ENCODE peak calls at places on chromosomes 11 and 22, in four cellular contexts. G is brain microvascular endothelial cell, U is HCT116, R is heart right ventricle. P is an unnamed sample.
A peak's percentile ranks its signal among the peaks of the same experiment; 100 is the strongest.

GRCh38 chr22:30226192-30226832 is 20.2 kb downstream of the LIF start:
- DNase-seq in G (no peak), U (no peak), R (no peak), P (no peak)

GRCh38 chr11:134418119-134418840 is 6.2 kb upstream of the B3GAT1 start:
- DNase-seq in G (peak; percentile 39), U (no peak), R (no peak), P (no peak)

GRCh38 chr11:122923302-122923701 is 40.7 kb downstream of the JHY start:
- DNase-seq in G (no peak), U (no peak), R (no peak), P (no peak)

GRCh38 chr11:122150484-122151124 is 34.6 kb upstream of the BLID start:
- DNase-seq in G (no peak), U (no peak), R (no peak), P (no peak)

GRCh38 chr11:103433380-103433779 is 324.2 kb downstream of the DYNC2H1 start:
- DNase-seq in G (peak; percentile 86), U (no peak), R (no peak), P (no peak)

GRCh38 chr11:14318581-14318981 is 40.4 kb downstream of the RRAS2 start:
- DNase-seq in G (no peak), U (no peak), R (no peak), P (no peak)

GRCh38 chr11:104361975-104362374 is 198.0 kb upstream of the PDGFD start:
- DNase-seq in G (no peak), U (no peak), R (no peak), P (no peak)

GRCh38 chr22:44107341-44107740 is 73.4 kb upstream of the PARVG start:
- DNase-seq in G (no peak), U (no peak), R (no peak), P (no peak)

GRCh38 chr11:108606495-108607160 is 13.1 kb upstream of the EXPH5 start:
- DNase-seq in G (no peak), U (no peak), R (no peak), P (no peak)

GRCh38 chr22:24985824-24986214 is 33.3 kb downstream of the KIAA1671 start:
- DNase-seq in G (peak; percentile 98), U (no peak), R (peak; percentile 37), P (no peak)

GRCh38 chr22:27296091-27296675 is 505.4 kb downstream of the MN1 start:
- DNase-seq in G (no peak), U (no peak), R (no peak), P (no peak)

GRCh38 chr11:113448311-113448666 is 26.9 kb downstream of the DRD2 start:
- DNase-seq in G (no peak), U (no peak), R (no peak), P (no peak)

GRCh38 chr11:113504586-113504985 is 29.4 kb upstream of the DRD2 start:
- DNase-seq in G (no peak), U (no peak), R (no peak), P (no peak)

GRCh38 chr11:34356918-34357645 is 728 bp downstream of the ABTB2 start:
- DNase-seq in G (peak; percentile 44), U (no peak), R (peak; percentile 71), P (peak; percentile 45)

GRCh38 chr11:128902515-128903066 is 11.4 kb downstream of the KCNJ5 start:
- DNase-seq in G (peak; percentile 67), U (no peak), R (no peak), P (no peak)

GRCh38 chr11:1446623-1447022 is 40.0 kb downstream of the MOB2 start:
- DNase-seq in G (no peak), U (no peak), R (no peak), P (no peak)
- H3K27ac ChIP-seq in G (no peak overlapping the region), U (no peak overlapping the region), R (no peak overlapping the region), P (no peak overlapping the region)

GRCh38 chr11:27909386-27909785 is 198.6 kb downstream of the KIF18A start:
- DNase-seq in G (no peak), U (no peak), R (no peak), P (no peak)
- TF ChIP-seq CTCF in G (no peak), U (peak; percentile 24), R (no peak), P (no peak)

GRCh38 chr11:375065-376025 is 6.0 kb downstream of the B4GALNT4 start:
- DNase-seq in G (no peak), U (no peak), R (peak; percentile 8), P (no peak)
- H3K27ac ChIP-seq in G (no peak overlapping the region), U (no peak overlapping the region), R (no peak overlapping the region), P (no peak overlapping the region)

DNA sequence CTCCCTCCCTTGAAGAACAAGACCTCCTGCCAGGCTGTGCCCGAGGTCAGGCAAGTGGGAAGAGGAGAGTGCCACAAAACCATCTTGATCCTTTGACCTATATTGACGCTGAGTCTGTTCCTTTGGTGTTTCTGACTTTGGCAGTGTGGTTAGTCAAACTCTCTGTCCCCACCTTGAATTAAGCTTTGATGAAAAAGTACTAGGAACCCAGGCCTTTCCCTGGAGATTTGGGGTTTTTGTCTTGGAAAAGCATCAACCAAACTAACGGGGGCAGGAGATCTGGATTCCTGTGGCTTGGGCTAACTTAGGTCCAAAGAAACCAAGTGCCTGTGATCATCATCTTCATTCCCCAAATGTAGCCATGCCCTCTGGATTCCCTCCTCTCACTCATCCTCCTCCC is 40.4 kb downstream of the ARFGAP2 start:
- DNase-seq in G (no peak), U (no peak), R (no peak), P (no peak)
- TF ChIP-seq CTCF in G (no peak), U (no peak), R (no peak), P (no peak)

GRCh38 chr11:85685131-85685819 is 720 bp downstream of the CCDC89 start:
- DNase-seq in G (no peak), U (no peak), R (no peak), P (no peak)
- H3K27ac ChIP-seq in G (peak overlapping the region; percentile 60), U (no peak overlapping the region), R (peak overlapping the region; percentile 76), P (no peak overlapping the region)

P was measured in HL-60.